ENCODE peak calls at places on chromosome 5, in six cellular contexts. W is IMR-90, E is neuronal stem cell, Z is H1, Q is mesenchymal stem cell, H is trophoblast cell. P is an unnamed sample.

GRCh38 chr5:105131045-105131444 is 1568.5 kb upstream of the NUDT12 start:
- DNase-seq in Z (no peak), Q (no peak), H (no peak), E (no peak), W (no peak), P (no peak)

GRCh38 chr5:10559883-10560282 is 4.0 kb upstream of the ANKRD33B start:
- DNase-seq in W (no peak), Z (no peak), H (peak; percentile 68), E (no peak), Q (no peak), P (no peak)

GRCh38 chr5:60334281-60334713 is 365.7 kb downstream of the DEPDC1B start:
- DNase-seq in Q (peak; percentile 87), E (no peak), H (peak; percentile 8), W (peak; percentile 65), Z (no peak), P (no peak)

GRCh38 chr5:108093186-108093585 is 288.7 kb downstream of the FBXL17 start:
- DNase-seq in W (peak; percentile 47), Q (peak; percentile 36), E (no peak), H (peak; percentile 15), Z (no peak), P (no peak)

GRCh38 chr5:3381206-3381825 is 214.3 kb upstream of the IRX1 start:
- DNase-seq in E (no peak), Q (no peak), H (no peak), Z (no peak), W (no peak), P (no peak)

GRCh38 chr5:143842920-143843319 is 31.0 kb downstream of the HMHB1 start:
- DNase-seq in Z (no peak), E (no peak), H (no peak), Q (no peak), W (peak; percentile 31), P (no peak)

GRCh38 chr5:169020102-169020501 is 280.8 kb downstream of the SLIT3 start:
- DNase-seq in Z (no peak), H (no peak), E (no peak), W (no peak), Q (peak; percentile 8), P (no peak)

GRCh38 chr5:2262620-2263019 is 379.9 kb upstream of the IRX4 start:
- DNase-seq in E (no peak), H (no peak), W (no peak), Z (no peak), Q (no peak), P (no peak)

GRCh38 chr5:37370550-37370863 is 399 bp downstream of the NUP155 start:
- DNase-seq in E (no peak), Z (no peak), H (no peak), Q (no peak), W (no peak), P (no peak)
- H3K18ac ChIP-seq in E (peak overlapping the region; percentile 24), Z (no peak overlapping the region), H (no peak overlapping the region), Q (no peak overlapping the region), W (no peak overlapping the region), P (peak overlapping the region; percentile 71)

GRCh38 chr5:155250601-155251000 is 237.0 kb downstream of the KIF4B start:
- DNase-seq in W (no peak), Q (no peak), Z (no peak), H (no peak), E (peak; percentile 32), P (no peak)

GRCh38 chr5:155259648-155260047 is 246.1 kb downstream of the KIF4B start:
- DNase-seq in E (no peak), H (no peak), Z (no peak), Q (no peak), W (no peak), P (no peak)

GRCh38 chr5:155258139-155258538 is 244.6 kb downstream of the KIF4B start:
- DNase-seq in H (no peak), E (no peak), W (no peak), Z (no peak), Q (no peak), P (no peak)

GRCh38 chr5:155252717-155253116 is 239.2 kb downstream of the KIF4B start:
- DNase-seq in Q (no peak), W (no peak), Z (no peak), H (no peak), E (no peak), P (no peak)

DNA sequence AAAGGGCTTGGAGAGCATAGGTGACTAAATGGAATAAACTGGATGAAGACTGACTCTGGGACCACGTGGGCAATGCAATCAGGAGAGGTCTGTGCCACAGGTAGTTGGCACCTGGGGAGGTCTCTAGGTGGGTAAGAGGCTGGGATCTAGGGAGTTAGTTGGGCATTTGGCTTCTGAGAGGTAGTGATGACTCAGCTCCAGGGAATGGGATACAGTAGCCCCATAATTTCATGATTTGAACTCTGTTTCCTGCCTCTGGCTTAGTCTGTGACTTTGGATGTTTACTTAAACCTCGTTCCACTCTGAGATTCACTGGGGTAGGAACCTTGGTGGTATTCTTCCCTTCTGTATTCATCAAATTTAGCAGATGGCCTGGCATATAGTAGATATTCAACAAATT is 240.8 kb downstream of the KIF4B start:
- DNase-seq in Q (no peak), Z (no peak), H (no peak), W (no peak), E (no peak), P (no peak)
- H2AFZ ChIP-seq in Q (no peak overlapping the region), Z (no peak overlapping the region), H (no peak overlapping the region), W (no peak overlapping the region), E (no peak overlapping the region), P (no peak overlapping the region)

GRCh38 chr5:119267958-119268386 is 87.8 kb upstream of the TNFAIP8 start:
- DNase-seq in Q (peak; percentile 97), H (peak; percentile 95), E (peak; percentile 84), W (peak; percentile 95), Z (peak; percentile 90), P (peak; percentile 94)
- H3K18ac ChIP-seq in Q (peak overlapping the region; percentile 65), H (peak overlapping the region; percentile 96), E (peak overlapping the region; percentile 91), W (peak overlapping the region; percentile 92), Z (peak overlapping the region; percentile 86), P (peak overlapping the region; percentile 68)

GRCh38 chr5:170625221-170626165 is 121.7 kb downstream of the KCNIP1 start:
- DNase-seq in E (no peak), Z (no peak), Q (no peak), H (no peak), W (no peak), P (no peak)
- H2AFZ ChIP-seq in E (no peak overlapping the region), Z (no peak overlapping the region), Q (no peak overlapping the region), H (no peak overlapping the region), W (no peak overlapping the region), P (no peak overlapping the region)

DNA sequence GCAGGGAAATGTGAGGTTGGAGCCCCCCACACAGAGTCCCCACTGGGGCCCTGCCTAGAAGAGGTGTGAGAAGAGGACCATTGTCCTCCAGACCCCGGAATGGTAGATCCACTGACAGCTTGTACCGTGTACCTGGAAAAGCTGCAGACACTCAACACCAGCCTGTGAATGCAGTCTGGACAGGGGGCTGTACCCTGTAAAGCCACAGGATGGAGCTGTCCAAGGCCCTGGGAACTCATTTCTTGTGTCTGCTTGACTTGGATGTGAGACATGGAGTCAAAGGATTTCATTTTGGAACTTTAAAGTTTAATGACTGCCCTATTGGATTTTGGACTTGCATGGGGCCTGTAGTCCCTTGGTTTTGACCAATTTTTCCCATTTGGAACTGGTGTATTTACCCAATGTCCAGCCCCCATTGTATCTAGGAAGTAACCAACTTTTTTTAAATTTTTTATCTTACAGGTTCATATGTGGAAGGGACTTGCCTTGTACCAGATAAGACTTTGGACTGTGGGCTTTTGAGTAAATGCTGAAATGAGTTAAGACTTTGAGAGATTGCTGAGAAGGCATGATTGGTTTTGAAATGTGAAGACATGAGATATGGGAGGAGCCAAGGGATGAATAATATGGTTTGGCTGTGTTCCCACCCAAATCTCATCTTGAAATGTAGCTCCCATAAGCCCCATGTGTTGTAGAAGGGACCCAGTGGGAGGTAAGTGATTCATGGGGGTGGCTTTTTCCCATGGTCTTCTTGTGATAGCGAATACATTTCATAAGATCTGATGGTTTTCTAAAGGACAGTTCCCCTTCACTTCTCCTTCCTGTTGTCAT is 535.2 kb upstream of the MEF2C start:
- DNase-seq in H (no peak), Q (no peak), W (no peak), E (no peak), Z (no peak), P (no peak)
- H3K18ac ChIP-seq in H (no peak overlapping the region), Q (no peak overlapping the region), W (no peak overlapping the region), E (peak overlapping the region; percentile 19), Z (no peak overlapping the region), P (no peak overlapping the region)

GRCh38 chr5:129770034-129770433 is 22.1 kb downstream of the MINAR2 start:
- DNase-seq in Z (no peak), W (no peak), Q (no peak), H (peak; percentile 23), E (no peak), P (no peak)

GRCh38 chr5:129766798-129767197 is 18.9 kb downstream of the MINAR2 start:
- DNase-seq in Z (no peak), Q (no peak), H (no peak), W (no peak), E (no peak), P (no peak)

GRCh38 chr5:129768715-129769114 is 20.8 kb downstream of the MINAR2 start:
- DNase-seq in W (no peak), H (no peak), E (no peak), Z (no peak), Q (no peak), P (no peak)

GRCh38 chr5:129767927-129768380 is 20.1 kb downstream of the MINAR2 start:
- DNase-seq in Q (peak; percentile 90), W (peak; percentile 86), H (peak; percentile 97), E (peak; percentile 87), Z (peak; percentile 76), P (peak; percentile 69)

GRCh38 chr5:129771058-129771838 is 23.4 kb downstream of the MINAR2 start:
- DNase-seq in E (peak; percentile 57), W (peak; percentile 22), Q (peak; percentile 60), Z (peak; percentile 70), H (peak; percentile 81), P (peak; percentile 64)
- H2AFZ ChIP-seq in E (peak overlapping the region; percentile 62), W (no peak overlapping the region), Q (no peak overlapping the region), Z (peak overlapping the region; percentile 72), H (no peak overlapping the region), P (peak overlapping the region; percentile 65)

DNA sequence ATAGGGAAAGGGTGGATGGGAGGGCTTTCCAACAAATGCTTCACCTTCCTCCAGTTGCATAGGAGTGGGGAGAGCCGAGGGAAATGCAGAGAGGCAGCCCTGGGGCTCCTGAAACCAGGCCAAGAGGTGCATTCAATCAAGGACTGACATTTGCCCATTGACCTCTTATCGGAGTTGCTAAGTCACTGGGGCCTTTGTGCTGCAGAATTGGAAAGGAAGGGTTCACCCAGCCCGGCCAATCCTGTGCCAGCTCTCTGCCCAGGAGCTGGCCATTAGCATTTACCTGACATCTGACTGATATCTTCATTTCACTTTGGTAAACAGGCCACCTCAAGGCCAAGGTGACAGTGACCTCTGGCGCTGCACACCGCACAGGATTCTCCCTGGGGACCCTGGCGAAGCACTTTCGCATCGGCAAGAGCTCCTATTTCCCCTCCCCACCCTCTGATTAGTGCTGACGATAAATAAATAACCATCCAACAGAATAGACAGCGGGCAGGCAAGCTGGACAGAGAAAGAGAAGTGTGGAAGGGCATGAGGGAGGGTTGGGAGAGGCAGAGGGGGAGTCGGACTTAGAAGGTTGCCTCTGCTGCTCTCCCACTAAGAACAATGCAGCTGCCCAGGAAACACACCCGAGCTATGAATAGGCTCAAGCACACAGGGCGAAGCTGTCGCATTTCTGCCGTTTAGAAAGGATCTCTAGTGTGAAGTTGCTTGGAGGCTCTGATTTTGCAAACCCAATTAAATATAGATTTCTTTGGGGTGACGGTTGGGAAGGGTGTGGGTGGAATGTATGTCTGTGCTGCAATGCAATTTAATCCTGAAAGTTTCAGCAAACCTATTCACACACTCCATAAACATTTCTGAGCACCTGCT is 57.1 kb upstream of the BOD1 start:
- DNase-seq in Q (no peak), H (no peak), E (no peak), W (no peak), Z (no peak), P (peak; percentile 23)
- H3K18ac ChIP-seq in Q (no peak overlapping the region), H (no peak overlapping the region), E (peak overlapping the region; percentile 36), W (no peak overlapping the region), Z (peak overlapping the region; percentile 29), P (no peak overlapping the region)

GRCh38 chr5:103389846-103390245 is 131.3 kb downstream of the MACIR start:
- DNase-seq in W (no peak), Q (no peak), H (no peak), Z (no peak), E (peak; percentile 82), P (no peak)
- H2AFZ ChIP-seq in W (no peak overlapping the region), Q (no peak overlapping the region), H (no peak overlapping the region), Z (peak overlapping the region; percentile 78), E (peak overlapping the region; percentile 22), P (no peak overlapping the region)